ENCODE peak calls at places on chromosomes 5 and 9, in six cellular contexts. C is transverse colon, V is A549, I is ovary, Y is sigmoid colon, N is tibial nerve. K is an unnamed sample.

GRCh38 chr9:36110434-36110833 is 26.1 kb upstream of the GLIPR2 start:
- DNase-seq in Y (no peak), V (peak), I (no peak), C (no peak), N (no peak), K (no peak)

GRCh38 chr5:79109527-79110492 is 1.8 kb upstream of the BHMT start:
- DNase-seq in Y (no peak), V (peak), C (no peak), I (no peak), N (no peak), K (no peak)

GRCh38 chr9:691825-692363 is 149.6 kb upstream of the DMRT1 start:
- DNase-seq in N (no peak), V (no peak), I (no peak), C (no peak), Y (no peak), K (no peak)

GRCh38 chr5:150208187-150209015 is 18.5 kb downstream of the SLC6A7 start:
- DNase-seq in I (no peak), V (peak), Y (no peak), C (no peak), N (no peak), K (no peak)

GRCh38 chr5:33925278-33925677 is 10.9 kb upstream of the RXFP3 start:
- DNase-seq in V (no peak), N (no peak), I (no peak), Y (no peak), C (no peak), K (no peak)

GRCh38 chr9:114677418-114677817 is 4.6 kb downstream of the TEX48 start:
- DNase-seq in I (no peak), C (peak), N (no peak), V (peak), Y (peak), K (peak)

GRCh38 chr9:131995382-131995781 is 84.3 kb downstream of the MED27 start:
- DNase-seq in V (no peak), Y (no peak), I (no peak), N (no peak), C (no peak), K (no peak)

GRCh38 chr9:137575382-137575724 is 3.4 kb downstream of the DPH7 start:
- DNase-seq in V (no peak), N (no peak), C (no peak), Y (no peak), I (no peak), K (no peak)

GRCh38 chr9:87655731-87656130 is 70.2 kb upstream of the CTSL start:
- DNase-seq in I (no peak), N (no peak), C (no peak), Y (no peak), V (no peak), K (no peak)

GRCh38 chr5:1484416-1485319 is 39.1 kb downstream of the LPCAT1 start:
- DNase-seq in V (no peak), I (no peak), N (no peak), Y (no peak), C (no peak), K (no peak)

GRCh38 chr5:177497011-177497296 is 450 bp downstream of the PDLIM7 start:
- DNase-seq in N (no peak), I (no peak), V (no peak), Y (no peak), C (no peak), K (no peak)

GRCh38 chr5:177495243-177496060 is 2.0 kb downstream of the PDLIM7 start:
- DNase-seq in V (peak), C (peak), N (no peak), I (peak), Y (peak), K (peak)

GRCh38 chr5:177497297-177498012 is at the start of gene PDLIM7:
- DNase-seq in C (peak), V (peak), I (peak), Y (peak), N (peak), K (peak)

GRCh38 chr5:177494356-177495195 is 2.8 kb downstream of the PDLIM7 start:
- DNase-seq in V (peak), Y (peak), N (no peak), C (peak), I (peak), K (peak)

GRCh38 chr5:177496111-177497010 is 1.0 kb downstream of the PDLIM7 start:
- DNase-seq in N (peak), Y (peak), C (peak), I (peak), V (peak), K (peak)
- TF ChIP-seq EP300 in N (peak), Y (peak), C (no peak), I (no peak), V (no peak), K (no peak)

DNA sequence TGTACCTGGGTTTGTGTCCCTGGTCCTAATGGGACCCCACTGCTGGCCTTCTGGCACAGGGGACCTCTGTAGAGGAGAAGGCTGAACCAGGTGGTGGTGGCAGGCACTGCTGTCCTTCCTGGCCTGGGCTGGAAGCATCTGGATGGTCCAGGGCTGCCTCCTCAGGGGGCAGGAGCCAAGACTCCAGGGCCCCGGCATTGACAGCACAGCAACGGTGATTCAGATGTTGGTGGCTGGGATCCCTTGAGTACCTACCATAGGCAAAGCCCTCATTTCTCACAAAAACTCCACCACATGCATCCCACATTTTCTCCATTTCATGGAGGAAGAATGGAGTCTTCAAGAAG is 15.0 kb downstream of the FGD3 start:
- DNase-seq in C (no peak), V (no peak), N (no peak), Y (no peak), I (no peak), K (peak)
- H3K27ac ChIP-seq in C (peak), V (no peak), N (no peak), Y (no peak), I (no peak), K (peak)

GRCh38 chr5:91277840-91278239 is 105.3 kb downstream of the ARRDC3 start:
- DNase-seq in Y (no peak), V (no peak), I (no peak), N (no peak), C (no peak), K (no peak)
- TF ChIP-seq EP300 in Y (no peak), V (no peak), I (no peak), N (no peak), C (no peak), K (no peak)

DNA sequence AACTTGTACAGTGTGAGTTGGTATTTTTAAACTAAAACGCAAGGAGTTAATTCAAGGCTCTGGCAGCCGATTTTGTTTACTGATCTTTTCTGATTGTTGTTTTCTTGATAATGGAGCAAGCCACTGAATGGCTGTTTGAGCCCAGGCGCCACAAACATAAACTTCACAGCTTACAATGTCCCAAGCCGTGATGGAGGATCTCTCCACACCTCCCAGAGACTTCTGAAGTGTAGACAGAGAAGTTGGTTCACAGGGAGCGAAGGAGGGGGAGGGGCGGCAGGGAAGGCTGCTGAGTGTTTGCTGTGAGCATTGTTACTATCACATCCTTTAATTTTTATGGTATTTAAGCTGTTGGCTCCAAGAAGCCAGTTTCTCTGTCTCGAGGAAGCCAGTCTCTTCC is 14.7 kb downstream of the ISL1 start:
- DNase-seq in I (no peak), Y (no peak), C (no peak), N (no peak), V (no peak), K (no peak)
- H3K27ac ChIP-seq in I (no peak), Y (no peak), C (no peak), N (no peak), V (no peak), K (no peak)

GRCh38 chr5:30117134-30117533 is 1076.4 kb upstream of the CDH6 start:
- DNase-seq in N (no peak), Y (no peak), V (no peak), I (no peak), C (no peak), K (no peak)

DNA sequence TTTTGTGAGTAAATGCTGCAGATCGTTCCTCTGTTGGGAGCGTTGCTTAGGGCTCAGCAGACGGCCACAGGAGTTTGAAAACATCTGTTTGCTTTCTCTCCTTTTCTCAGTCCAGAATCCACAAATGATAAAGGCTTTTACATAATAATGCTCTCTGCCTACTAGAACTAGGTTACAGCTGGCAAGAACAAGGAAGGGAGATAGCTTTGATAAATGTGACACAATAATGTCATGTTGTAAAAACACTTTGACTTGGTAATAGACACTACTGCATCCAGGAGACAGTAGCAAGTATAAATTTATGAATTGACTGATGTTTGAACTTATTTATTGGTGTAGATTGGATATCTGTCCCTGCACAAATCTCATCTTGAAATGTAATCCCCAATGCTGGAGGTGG is 1072.4 kb upstream of the CDH6 start:
- DNase-seq in I (no peak), Y (no peak), C (no peak), N (no peak), V (no peak), K (no peak)
- TF ChIP-seq EP300 in I (no peak), Y (no peak), C (no peak), N (no peak), V (no peak), K (no peak)

K was measured in stomach.